ENCODE peak calls at places on chromosomes 7 and 10, in four cellular contexts. One of them, this sample, is unnamed.
A peak's percentile ranks its signal among the peaks of the same experiment; 100 is the strongest.

GRCh38 chr7:151423226-151423625 is 13.4 kb upstream of the WDR86 start:
- DNase-seq in lung: no peak
- DNase-seq in mammary epithelial cell: no peak
- DNase-seq in stomach: no peak
- DNase-seq in this sample: no peak

GRCh38 chr10:91271886-91272285 is 51.4 kb downstream of the PCGF5 start:
- DNase-seq in lung: no peak
- DNase-seq in mammary epithelial cell: no peak
- DNase-seq in stomach: no peak
- DNase-seq in this sample: no peak

GRCh38 chr10:132939378-132939955 is 2.9 kb downstream of the CFAP46 start:
- DNase-seq in lung: no peak
- DNase-seq in mammary epithelial cell: no peak
- DNase-seq in stomach: no peak
- DNase-seq in this sample: no peak

GRCh38 chr7:139901411-139901810 is 72.3 kb downstream of the TBXAS1 start:
- DNase-seq in lung: no peak
- DNase-seq in mammary epithelial cell: no peak
- DNase-seq in stomach: no peak
- DNase-seq in this sample: no peak

GRCh38 chr7:151598045-151598444 is 78.3 kb upstream of the RHEB start:
- DNase-seq in lung: no peak
- DNase-seq in mammary epithelial cell: peak; percentile 88
- DNase-seq in stomach: no peak
- DNase-seq in this sample: no peak

GRCh38 chr10:48574817-48575380 is 30.0 kb downstream of the ARHGAP22 start:
- DNase-seq in lung: no peak
- DNase-seq in mammary epithelial cell: no peak
- DNase-seq in stomach: no peak
- DNase-seq in this sample: no peak

GRCh38 chr10:91756286-91756685 is 41.9 kb upstream of the TNKS2 start:
- DNase-seq in lung: no peak
- DNase-seq in mammary epithelial cell: no peak
- DNase-seq in stomach: no peak
- DNase-seq in this sample: no peak

GRCh38 chr10:49395741-49396665 is at the start of gene DRGX:
- DNase-seq in lung: no peak
- DNase-seq in mammary epithelial cell: no peak
- DNase-seq in stomach: no peak
- DNase-seq in this sample: no peak

GRCh38 chr10:60314306-60314940 is 75.3 kb downstream of the ANK3 start:
- DNase-seq in lung: no peak
- DNase-seq in mammary epithelial cell: peak; percentile 58
- DNase-seq in stomach: no peak
- DNase-seq in this sample: no peak

GRCh38 chr7:29569648-29570047 is 6.0 kb downstream of the PRR15 start:
- DNase-seq in lung: no peak
- DNase-seq in mammary epithelial cell: peak; percentile 71
- DNase-seq in stomach: no peak
- DNase-seq in this sample: peak; percentile 48

GRCh38 chr10:112587709-112588108 is 140.7 kb downstream of the VTI1A start:
- DNase-seq in lung: no peak
- DNase-seq in mammary epithelial cell: no peak
- DNase-seq in stomach: no peak
- DNase-seq in this sample: no peak

GRCh38 chr10:32646535-32646934 is 200.6 kb downstream of the CCDC7 start:
- DNase-seq in lung: no peak
- DNase-seq in mammary epithelial cell: no peak
- DNase-seq in stomach: no peak
- DNase-seq in this sample: no peak

GRCh38 chr10:77898323-77899079 is 28.1 kb downstream of the DLG5 start:
- DNase-seq in lung: no peak
- DNase-seq in mammary epithelial cell: peak; percentile 98
- DNase-seq in stomach: peak; percentile 77
- DNase-seq in this sample: peak; percentile 63

GRCh38 chr10:114174462-114175190 is 623 bp upstream of the CCDC186 start:
- DNase-seq in lung: peak; percentile 76
- DNase-seq in mammary epithelial cell: peak; percentile 81
- DNase-seq in stomach: peak; percentile 64
- DNase-seq in this sample: no peak

GRCh38 chr7:32227746-32228145 is 157.5 kb upstream of the PDE1C start:
- DNase-seq in lung: peak; percentile 1
- DNase-seq in mammary epithelial cell: no peak
- DNase-seq in stomach: no peak
- DNase-seq in this sample: no peak

GRCh38 chr10:126097558-126098215 is 201.3 kb downstream of the FANK1 start:
- DNase-seq in lung: no peak
- DNase-seq in mammary epithelial cell: no peak
- DNase-seq in stomach: no peak
- DNase-seq in this sample: no peak

GRCh38 chr10:126088144-126088543 is 191.8 kb downstream of the FANK1 start:
- DNase-seq in lung: no peak
- DNase-seq in mammary epithelial cell: no peak
- DNase-seq in stomach: no peak
- DNase-seq in this sample: no peak

GRCh38 chr10:126090911-126091728 is 194.8 kb downstream of the FANK1 start:
- DNase-seq in lung: no peak
- DNase-seq in mammary epithelial cell: peak; percentile 93
- DNase-seq in stomach: no peak
- DNase-seq in this sample: no peak

GRCh38 chr10:126094537-126094936 is 198.2 kb downstream of the FANK1 start:
- DNase-seq in lung: no peak
- DNase-seq in mammary epithelial cell: no peak
- DNase-seq in stomach: no peak
- DNase-seq in this sample: no peak

DNA sequence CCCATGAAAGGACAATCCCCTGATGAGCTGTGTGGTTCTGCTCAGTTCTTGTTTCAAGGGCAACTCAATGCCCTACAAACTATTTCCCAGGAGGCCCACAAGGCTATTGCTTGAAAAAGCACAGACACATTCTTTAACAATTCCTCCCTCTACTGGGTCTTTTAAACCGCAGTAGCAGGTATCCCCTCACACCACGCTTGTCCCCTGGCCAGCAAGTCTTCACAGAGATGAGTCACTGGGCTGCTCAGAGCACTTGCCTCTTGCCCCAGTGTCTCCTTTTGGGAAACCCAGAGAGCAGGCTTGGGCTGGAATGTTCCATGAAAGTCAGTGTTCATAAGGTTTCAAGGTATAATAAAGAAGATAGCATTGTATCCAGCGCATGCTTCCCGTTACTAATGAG is 196.4 kb downstream of the FANK1 start:
- DNase-seq in lung: no peak
- DNase-seq in mammary epithelial cell: no peak
- DNase-seq in stomach: no peak
- DNase-seq in this sample: no peak
- H3K27ac ChIP-seq in lung: no peak overlapping the region
- H3K27ac ChIP-seq in mammary epithelial cell: no peak overlapping the region
- H3K27ac ChIP-seq in stomach: no peak overlapping the region
- H3K27ac ChIP-seq in this sample: no peak overlapping the region

GRCh38 chr7:44760034-44760580 is 11.5 kb downstream of the ZMIZ2 start:
- DNase-seq in lung: no peak
- DNase-seq in mammary epithelial cell: no peak
- DNase-seq in stomach: no peak
- DNase-seq in this sample: no peak

GRCh38 chr7:44764081-44764480 is 15.4 kb downstream of the ZMIZ2 start:
- DNase-seq in lung: no peak
- DNase-seq in mammary epithelial cell: no peak
- DNase-seq in stomach: no peak
- DNase-seq in this sample: no peak

GRCh38 chr7:44762726-44763522 is 14.3 kb downstream of the ZMIZ2 start:
- DNase-seq in lung: no peak
- DNase-seq in mammary epithelial cell: no peak
- DNase-seq in stomach: no peak
- DNase-seq in this sample: no peak

GRCh38 chr7:44761207-44762161 is 12.8 kb downstream of the ZMIZ2 start:
- DNase-seq in lung: no peak
- DNase-seq in mammary epithelial cell: no peak
- DNase-seq in stomach: peak; percentile 89
- DNase-seq in this sample: peak; percentile 85

DNA sequence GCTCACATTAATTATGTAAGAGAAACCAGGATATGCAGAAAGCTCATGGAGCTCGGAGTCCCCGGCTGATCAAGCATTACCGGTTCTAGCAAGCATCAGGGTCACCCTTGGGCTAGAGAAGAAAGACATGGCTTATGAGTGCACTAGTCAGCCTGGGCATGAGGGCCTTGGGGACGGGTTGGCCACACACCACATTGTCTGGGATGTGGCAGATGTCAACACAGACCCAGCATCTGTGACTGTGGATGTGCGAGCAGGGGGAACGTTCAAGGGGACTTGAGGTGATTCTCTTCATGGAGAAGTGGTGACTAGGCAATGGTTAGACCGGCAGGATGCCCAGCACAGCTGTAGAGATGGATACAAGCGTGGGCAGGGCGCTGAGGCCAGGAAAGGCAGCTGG is 13.7 kb downstream of the ZMIZ2 start:
- DNase-seq in lung: no peak
- DNase-seq in mammary epithelial cell: peak; percentile 68
- DNase-seq in stomach: no peak
- DNase-seq in this sample: no peak
- H3K36me3 ChIP-seq in lung: peaks cover 22% of the 10 kb centered on the region
- H3K36me3 ChIP-seq in mammary epithelial cell: peaks cover 14% of the 10 kb centered on the region
- H3K36me3 ChIP-seq in stomach: peaks cover 99% of the 10 kb centered on the region
- H3K36me3 ChIP-seq in this sample: peaks cover 34% of the 10 kb centered on the region

GRCh38 chr7:99694912-99695304 is 15.1 kb upstream of the CYP3A5 start:
- DNase-seq in lung: no peak
- DNase-seq in mammary epithelial cell: no peak
- DNase-seq in stomach: no peak
- DNase-seq in this sample: no peak

GRCh38 chr7:99694201-99694911 is 14.6 kb upstream of the CYP3A5 start:
- DNase-seq in lung: no peak
- DNase-seq in mammary epithelial cell: no peak
- DNase-seq in stomach: no peak
- DNase-seq in this sample: peak; percentile 71

GRCh38 chr7:99693100-99693426 is 13.3 kb upstream of the CYP3A5 start:
- DNase-seq in lung: no peak
- DNase-seq in mammary epithelial cell: no peak
- DNase-seq in stomach: no peak
- DNase-seq in this sample: no peak

GRCh38 chr7:99693427-99694200 is 13.8 kb upstream of the CYP3A5 start:
- DNase-seq in lung: no peak
- DNase-seq in mammary epithelial cell: no peak
- DNase-seq in stomach: peak; percentile 66
- DNase-seq in this sample: peak; percentile 49
- H3K27ac ChIP-seq in lung: no peak overlapping the region
- H3K27ac ChIP-seq in mammary epithelial cell: no peak overlapping the region
- H3K27ac ChIP-seq in stomach: peak overlapping the region; percentile 51
- H3K27ac ChIP-seq in this sample: no peak overlapping the region

GRCh38 chr7:34016876-34017275 is 111.5 kb downstream of the BMPER start:
- DNase-seq in lung: no peak
- DNase-seq in mammary epithelial cell: no peak
- DNase-seq in stomach: no peak
- DNase-seq in this sample: no peak

GRCh38 chr7:34015656-34016055 is 110.3 kb downstream of the BMPER start:
- DNase-seq in lung: no peak
- DNase-seq in mammary epithelial cell: no peak
- DNase-seq in stomach: no peak
- DNase-seq in this sample: no peak

GRCh38 chr7:34019431-34019830 is 114.1 kb downstream of the BMPER start:
- DNase-seq in lung: peak; percentile 71
- DNase-seq in mammary epithelial cell: no peak
- DNase-seq in stomach: no peak
- DNase-seq in this sample: no peak
- H3K36me3 ChIP-seq in lung: no peaks in the 10 kb centered on the region
- H3K36me3 ChIP-seq in mammary epithelial cell: no peaks in the 10 kb centered on the region
- H3K36me3 ChIP-seq in stomach: no peaks in the 10 kb centered on the region
- H3K36me3 ChIP-seq in this sample: no peaks in the 10 kb centered on the region

GRCh38 chr7:47591089-47591654 is 9.3 kb upstream of the TNS3 start:
- DNase-seq in lung: no peak
- DNase-seq in mammary epithelial cell: no peak
- DNase-seq in stomach: no peak
- DNase-seq in this sample: no peak
- H3K27ac ChIP-seq in lung: no peak overlapping the region
- H3K27ac ChIP-seq in mammary epithelial cell: no peak overlapping the region
- H3K27ac ChIP-seq in stomach: no peak overlapping the region
- H3K27ac ChIP-seq in this sample: no peak overlapping the region

GRCh38 chr7:99386584-99387238 is 12.2 kb downstream of the ARPC1B start:
- DNase-seq in lung: no peak
- DNase-seq in mammary epithelial cell: no peak
- DNase-seq in stomach: no peak
- DNase-seq in this sample: peak; percentile 26
- H3K36me3 ChIP-seq in lung: no peaks in the 10 kb centered on the region
- H3K36me3 ChIP-seq in mammary epithelial cell: peaks cover 15% of the 10 kb centered on the region
- H3K36me3 ChIP-seq in stomach: peaks cover 67% of the 10 kb centered on the region
- H3K36me3 ChIP-seq in this sample: peaks cover 18% of the 10 kb centered on the region

DNA sequence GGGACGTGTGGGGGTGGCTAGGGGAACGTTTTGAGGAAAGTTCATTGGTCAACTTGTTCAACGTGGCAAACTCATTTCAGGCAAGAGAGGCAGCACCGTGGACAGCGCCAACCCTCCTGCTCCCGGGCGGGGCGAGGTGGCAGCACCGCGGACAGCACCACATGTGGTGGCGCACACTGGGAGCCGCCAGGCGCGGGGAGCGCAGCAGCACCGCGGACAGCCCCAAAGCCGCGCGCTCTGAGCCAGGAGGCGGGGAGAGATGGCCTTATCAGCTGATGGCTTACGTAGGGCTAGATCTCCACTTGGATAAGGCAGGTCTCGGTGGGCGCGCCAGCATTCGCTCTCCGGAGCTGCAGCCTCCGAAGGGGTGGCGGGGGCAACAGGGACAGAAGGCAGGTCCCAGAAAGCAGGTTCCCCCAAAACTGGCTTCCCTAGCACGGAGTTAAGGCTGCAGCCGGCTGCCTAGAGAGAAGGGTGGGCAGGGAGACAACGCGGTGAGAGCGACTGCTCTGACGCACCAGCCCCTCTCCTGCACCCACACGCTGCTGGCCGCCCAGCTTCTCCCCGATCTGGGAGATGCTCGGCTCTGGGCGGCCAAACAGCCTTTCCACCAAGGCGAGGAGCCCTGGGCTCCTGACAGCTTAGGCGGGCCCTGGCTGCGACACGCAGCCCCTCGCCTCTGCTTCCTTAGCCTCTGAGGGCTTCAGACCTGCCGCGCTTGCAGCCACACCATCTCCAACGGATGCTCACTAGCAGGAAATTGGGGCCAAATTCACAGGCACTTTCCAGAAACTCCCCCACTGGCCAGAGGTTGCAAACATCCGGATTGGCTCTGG is at the start of gene HTR5A:
- DNase-seq in lung: peak; percentile 77
- DNase-seq in mammary epithelial cell: peak; percentile 77
- DNase-seq in stomach: peak; percentile 80
- DNase-seq in this sample: peak; percentile 61
- H3K27ac ChIP-seq in lung: no peak within 1 kb of the TSS
- H3K27ac ChIP-seq in mammary epithelial cell: no peak within 1 kb of the TSS
- H3K27ac ChIP-seq in stomach: no peak within 1 kb of the TSS
- H3K27ac ChIP-seq in this sample: no peak within 1 kb of the TSS

This sample was measured in small intestine.